ENCODE peak calls at places on chromosomes 1 and 21, in four cellular contexts. E, W, L and J are unnamed samples.

GRCh38 chr1:169086603-169087455 is 19.7 kb upstream of the ATP1B1 start:
- DNase-seq in W (peak; percentile 40), L (no peak), E (no peak), J (no peak)

GRCh38 chr1:44103270-44104131 is 15.1 kb upstream of the KLF17 start:
- DNase-seq in W (peak; percentile 59), E (no peak), L (no peak), J (no peak)

GRCh38 chr1:69055223-69055622 is 512.5 kb upstream of the LRRC7 start:
- DNase-seq in W (peak; percentile 3), E (no peak), L (no peak), J (no peak)

GRCh38 chr1:48000883-48001282 is 3.7 kb upstream of the TRABD2B start:
- DNase-seq in L (no peak), W (no peak), E (no peak), J (no peak)

GRCh38 chr1:196860323-196860884 is 27.4 kb upstream of the CFHR4 start:
- DNase-seq in W (no peak), E (no peak), L (no peak), J (no peak)

GRCh38 chr1:31306278-31306677 is 9.4 kb downstream of the ZCCHC17 start:
- DNase-seq in E (no peak), L (no peak), W (peak; percentile 10), J (no peak)

GRCh38 chr1:81029266-81029665 is 771.5 kb upstream of the ADGRL2 start:
- DNase-seq in L (no peak), E (no peak), W (no peak), J (no peak)

GRCh38 chr1:19547814-19548213 is 62.5 kb upstream of the CAPZB start:
- DNase-seq in W (no peak), E (no peak), L (no peak), J (no peak)

GRCh38 chr1:151458936-151459330 is 361 bp downstream of the POGZ start:
- DNase-seq in L (no peak), W (peak; percentile 91), E (peak; percentile 63), J (peak; percentile 71)

GRCh38 chr21:45479691-45480675 is 62.3 kb downstream of the SLC19A1 start:
- DNase-seq in L (no peak), E (no peak), W (no peak), J (no peak)

GRCh38 chr1:73180661-73181540 is 898.6 kb upstream of the NEGR1 start:
- DNase-seq in W (no peak), E (no peak), L (no peak), J (no peak)

GRCh38 chr1:55376894-55377293 is 161.7 kb upstream of the USP24 start:
- DNase-seq in L (no peak), E (no peak), W (no peak), J (no peak)

GRCh38 chr1:64948905-64949833 is 17.2 kb downstream of the JAK1 start:
- DNase-seq in W (no peak), E (no peak), L (no peak), J (no peak)

GRCh38 chr21:34974162-34974981 is 74.7 kb downstream of the RUNX1 start:
- DNase-seq in E (no peak), L (no peak), W (no peak), J (no peak)

GRCh38 chr21:40752125-40752524 is 94.8 kb downstream of the DSCAM start:
- DNase-seq in L (no peak), E (no peak), W (no peak), J (no peak)
- TF ChIP-seq POLR2A in L (no peak), E (no peak), W (no peak), J (no peak)

GRCh38 chr1:236702995-236703394 is 16.7 kb downstream of the ACTN2 start:
- DNase-seq in E (no peak), W (no peak), L (no peak), J (no peak)

GRCh38 chr1:236701782-236702181 is 15.5 kb downstream of the ACTN2 start:
- DNase-seq in E (no peak), L (no peak), W (no peak), J (no peak)

GRCh38 chr1:236700903-236701302 is 14.6 kb downstream of the ACTN2 start:
- DNase-seq in W (no peak), L (no peak), E (no peak), J (no peak)

GRCh38 chr1:236699366-236699765 is 13.1 kb downstream of the ACTN2 start:
- DNase-seq in L (no peak), E (no peak), W (no peak), J (no peak)
- TF ChIP-seq POLR2A in L (no peak), E (no peak), W (no peak), J (no peak)

DNA sequence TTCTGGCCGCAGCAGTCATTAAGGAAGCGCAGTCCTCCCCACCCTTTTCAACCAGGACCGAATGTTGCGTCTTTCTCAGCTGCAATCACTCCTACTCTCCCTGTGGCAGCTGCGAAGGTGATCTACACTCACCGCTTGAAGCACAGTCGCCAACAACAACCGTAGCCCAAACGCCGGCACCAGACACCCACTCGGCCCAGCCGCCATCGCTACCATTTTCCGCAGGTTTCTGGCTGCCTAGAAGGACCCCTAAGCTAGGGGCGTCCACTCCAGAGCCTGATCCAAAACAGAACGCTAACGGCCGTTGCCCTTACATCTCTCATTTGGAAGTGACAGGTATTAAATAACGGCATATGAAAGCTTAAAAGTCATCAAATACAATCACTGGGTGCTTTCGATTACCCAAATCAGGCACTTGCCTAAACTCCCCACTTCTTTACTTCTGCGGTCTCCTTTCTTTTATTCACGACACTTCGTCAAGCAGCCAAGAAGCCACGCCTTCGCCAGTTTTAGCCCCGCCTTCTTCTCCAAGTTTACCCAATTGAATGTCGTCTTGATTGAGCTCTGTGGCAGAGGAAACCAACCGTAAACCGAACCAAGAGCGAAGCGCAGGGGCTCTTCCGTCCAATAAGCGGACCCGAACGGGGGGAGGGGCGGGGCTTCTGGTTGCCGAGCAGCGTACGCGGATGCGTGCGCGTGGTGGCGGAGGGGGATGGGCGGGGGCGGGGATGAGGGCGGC is at the start of gene SELENOF:
- DNase-seq in E (peak; percentile 99), L (peak; percentile 96), W (peak; percentile 99), J (peak; percentile 99)
- TF ChIP-seq POLR2A in E (no peak), L (no peak), W (peak; percentile 72), J (peak; percentile 46)

GRCh38 chr1:173504268-173504667 is 27.1 kb downstream of the PRDX6 start:
- DNase-seq in E (no peak), L (no peak), W (no peak), J (no peak)
- TF ChIP-seq POLR2A in E (no peak), L (no peak), W (no peak), J (no peak)

DNA sequence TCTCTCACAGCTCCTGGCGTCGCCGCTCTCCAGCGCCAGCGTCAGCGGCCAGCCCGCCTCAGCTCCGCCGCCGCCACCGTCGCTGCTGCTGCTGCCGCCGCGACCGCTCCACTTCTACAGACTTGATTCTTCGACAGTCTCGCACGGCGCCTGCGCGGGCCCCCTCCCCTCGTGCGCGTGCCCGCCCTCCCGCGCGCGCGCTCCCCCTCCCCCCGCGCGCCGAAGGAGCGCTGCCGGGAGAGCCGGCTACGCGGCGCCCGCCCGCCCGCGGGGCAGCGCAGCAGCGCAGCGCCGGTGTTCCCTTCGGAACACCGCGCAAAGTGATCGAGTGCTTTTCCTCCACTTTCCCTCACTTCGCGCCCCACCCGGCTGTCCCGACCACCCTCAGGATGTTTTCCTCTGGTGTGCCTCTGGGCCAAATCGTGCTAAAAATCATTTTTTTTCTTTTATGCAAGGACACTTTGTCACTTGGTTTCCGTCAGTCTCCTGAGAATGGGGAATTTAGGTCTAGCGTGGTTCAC is at the start of gene IRF2BP2:
- DNase-seq in W (peak; percentile 89), E (peak; percentile 85), L (no peak), J (peak; percentile 86)
- TF ChIP-seq POLR2A in W (peak; percentile 71), E (no peak), L (peak; percentile 96), J (peak; percentile 86)

GRCh38 chr1:160206421-160207117 is 1.4 kb downstream of the PEA15 start:
- DNase-seq in L (no peak), E (no peak), W (peak; percentile 50), J (no peak)
- TF ChIP-seq POLR2A in L (no peak), E (no peak), W (no peak), J (no peak)

DNA sequence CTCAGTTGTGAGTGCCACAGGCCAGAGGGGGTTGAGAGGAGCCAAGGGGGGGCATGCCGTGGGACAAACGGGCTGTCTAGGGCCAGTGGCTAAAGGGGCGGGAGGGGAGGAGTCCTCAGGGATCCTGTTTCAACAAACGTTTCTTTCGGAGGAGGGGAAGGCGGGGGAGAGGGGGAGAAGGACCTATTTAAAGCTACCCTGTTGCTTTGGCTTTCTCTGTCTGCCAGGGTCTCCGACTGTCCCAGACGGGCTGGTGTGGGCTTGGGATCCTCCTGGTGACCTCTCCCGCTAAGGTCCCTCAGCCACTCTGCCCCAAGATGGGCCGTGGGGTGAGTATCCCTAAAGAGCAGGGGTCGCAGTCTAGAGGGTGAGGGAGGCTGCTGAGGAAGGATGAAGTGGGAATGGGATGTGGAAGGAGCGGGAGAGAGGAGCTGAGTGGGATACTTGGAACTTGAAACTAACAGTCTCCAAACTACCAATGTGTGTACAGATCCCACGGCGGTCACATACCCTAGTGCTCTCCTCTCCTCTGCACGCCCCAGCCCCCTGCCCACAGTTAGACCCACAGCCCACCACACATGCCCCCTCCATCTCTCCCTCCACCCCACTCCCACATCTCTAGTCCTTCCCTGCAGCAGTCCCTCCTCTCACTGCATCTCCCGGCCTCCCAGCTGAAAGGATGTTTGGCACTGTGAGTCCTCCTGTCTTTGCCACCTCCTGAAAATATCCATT is at the start of gene ATP1A2:
- DNase-seq in L (no peak), W (no peak), E (no peak), J (no peak)
- TF ChIP-seq POLR2A in L (peak; percentile 38), W (no peak), E (no peak), J (peak; percentile 12)

GRCh38 chr1:111762332-111762731 is 6.6 kb downstream of the DDX20 start:
- DNase-seq in L (no peak), E (no peak), W (no peak), J (no peak)
- TF ChIP-seq POLR2A in L (no peak), E (no peak), W (no peak), J (no peak)